ENCODE peak calls at places on chromosomes 4 and X, in seven cellular contexts. Q, P, B, X, M, L and T are unnamed samples.

GRCh38 chr4:154503598-154503997 is 12.0 kb upstream of the DCHS2 start:
- DNase-seq in M (no peak), X (no peak), P (no peak), B (no peak), Q (no peak), L (no peak), T (no peak)

GRCh38 chrX:153556767-153557166 is 39.3 kb downstream of the ATP2B3 start:
- DNase-seq in L (no peak), X (no peak), M (no peak), B (no peak), Q (no peak), P (no peak), T (no peak)

GRCh38 chrX:107485019-107485418 is 35.6 kb downstream of the FRMPD3 start:
- DNase-seq in B (no peak), Q (no peak), M (no peak), L (no peak), P (no peak), X (no peak), T (no peak)

GRCh38 chrX:12877386-12877785 is 10.5 kb downstream of the TLR7 start:
- DNase-seq in B (no peak), P (no peak), X (no peak), M (no peak), L (no peak), Q (no peak), T (no peak)

GRCh38 chrX:15686818-15687685 is 22.4 kb upstream of the CLTRN start:
- DNase-seq in M (peak; percentile 31), Q (peak; percentile 46), P (peak; percentile 64), B (no peak), X (peak; percentile 20), L (peak; percentile 46), T (no peak)

GRCh38 chr4:6360385-6360784 is 90.7 kb downstream of the WFS1 start:
- DNase-seq in B (no peak), X (no peak), L (no peak), M (no peak), Q (no peak), P (no peak), T (no peak)

GRCh38 chr4:55635760-55636621 is at the start of gene NMU:
- DNase-seq in L (peak; percentile 39), B (no peak), M (no peak), X (no peak), P (peak; percentile 26), Q (peak; percentile 1), T (no peak)

GRCh38 chrX:154037754-154038153 is 18.1 kb upstream of the IRAK1 start:
- DNase-seq in Q (no peak), X (no peak), M (no peak), L (no peak), B (no peak), P (no peak), T (no peak)

GRCh38 chr4:64584981-64585557 is 175.8 kb upstream of the TECRL start:
- DNase-seq in X (peak; percentile 22), B (no peak), M (no peak), L (peak; percentile 36), Q (no peak), P (peak; percentile 26), T (no peak)

GRCh38 chr4:1576200-1576960 is 107.7 kb downstream of the FAM53A start:
- DNase-seq in Q (no peak), M (no peak), P (no peak), X (no peak), B (no peak), L (peak; percentile 22), T (no peak)

GRCh38 chr4:184526228-184526627 is 51.9 kb upstream of the IRF2 start:
- DNase-seq in M (no peak), P (no peak), B (no peak), L (no peak), X (no peak), Q (no peak), T (no peak)

GRCh38 chr4:8260656-8261111 is 8.9 kb upstream of the HTRA3 start:
- DNase-seq in B (no peak), L (no peak), X (no peak), P (no peak), M (no peak), Q (no peak), T (no peak)

GRCh38 chrX:5683996-5684395 is 544.7 kb downstream of the NLGN4X start:
- DNase-seq in B (no peak), M (no peak), L (no peak), Q (no peak), X (no peak), P (no peak), T (no peak)

GRCh38 chr4:10461091-10461849 is 4.0 kb upstream of the ZNF518B start:
- DNase-seq in M (peak; percentile 63), X (no peak), B (no peak), P (peak; percentile 36), Q (peak; percentile 56), L (peak; percentile 68), T (no peak)

GRCh38 chr4:187184513-187184912 is 460.9 kb upstream of the FAT1 start:
- DNase-seq in P (no peak), B (no peak), L (no peak), Q (no peak), X (no peak), M (no peak), T (no peak)

GRCh38 chr4:128521156-128521555 is 233.5 kb upstream of the PGRMC2 start:
- DNase-seq in L (no peak), X (no peak), Q (no peak), B (no peak), P (no peak), M (no peak), T (no peak)

GRCh38 chr4:122652379-122652778 is 31.5 kb upstream of the IL21 start:
- DNase-seq in L (no peak), X (no peak), B (no peak), P (peak; percentile 8), Q (peak; percentile 16), M (no peak), T (no peak)

GRCh38 chrX:107450823-107451509 is 1.5 kb downstream of the FRMPD3 start:
- DNase-seq in P (no peak), M (no peak), X (no peak), L (no peak), B (no peak), Q (no peak), T (no peak)

GRCh38 chr4:102525099-102525498 is 23.9 kb downstream of the NFKB1 start:
- DNase-seq in Q (no peak), L (no peak), P (no peak), M (no peak), B (no peak), X (no peak), T (no peak)

GRCh38 chr4:99323761-99324160 is 2.6 kb upstream of the ADH1B start:
- DNase-seq in Q (no peak), L (no peak), B (no peak), P (no peak), M (no peak), X (no peak), T (no peak)

GRCh38 chr4:151192556-151193235 is 84.3 kb upstream of the PRSS48 start:
- DNase-seq in B (no peak), Q (no peak), L (no peak), P (no peak), M (no peak), X (no peak), T (no peak)

GRCh38 chr4:152935138-152935537 is 985 bp upstream of the FHDC1 start:
- DNase-seq in M (no peak), L (no peak), X (no peak), B (no peak), P (no peak), Q (no peak), T (peak; percentile 76)

GRCh38 chr4:98603683-98604573 is 54.5 kb downstream of the TSPAN5 start:
- DNase-seq in X (no peak), B (no peak), L (no peak), P (no peak), Q (no peak), M (no peak), T (no peak)

GRCh38 chr4:36758312-36758690 is 476.9 kb downstream of the DTHD1 start:
- DNase-seq in P (peak; percentile 89), X (no peak), Q (no peak), M (no peak), B (no peak), L (no peak), T (no peak)

GRCh38 chrX:102154218-102154860 is 1.4 kb downstream of the BEX5 start:
- DNase-seq in X (no peak), P (no peak), B (no peak), M (no peak), L (no peak), Q (no peak), T (no peak)

GRCh38 chr4:77449162-77449561 is 156.5 kb upstream of the CXCL13 start:
- DNase-seq in M (no peak), L (no peak), Q (no peak), B (no peak), P (no peak), X (no peak), T (no peak)

GRCh38 chr4:31573554-31573953 is 853.4 kb downstream of the PCDH7 start:
- DNase-seq in X (no peak), L (no peak), M (no peak), B (no peak), P (no peak), Q (no peak), T (no peak)

GRCh38 chr4:52659722-52660261 is 691 bp upstream of the USP46 start:
- DNase-seq in X (no peak), Q (peak; percentile 2), L (peak; percentile 75), P (no peak), M (peak; percentile 2), B (no peak), T (no peak)

GRCh38 chr4:148497258-148497657 is 55.0 kb upstream of the NR3C2 start:
- DNase-seq in X (no peak), P (no peak), B (no peak), M (no peak), Q (no peak), L (no peak), T (no peak)

GRCh38 chr4:91037951-91038350 is 910.8 kb downstream of the CCSER1 start:
- DNase-seq in M (no peak), B (no peak), X (no peak), Q (no peak), L (no peak), P (no peak), T (no peak)

GRCh38 chrX:133269168-133269567 is 51.0 kb upstream of the TFDP3 start:
- DNase-seq in B (no peak), L (no peak), X (no peak), P (no peak), Q (no peak), M (no peak), T (no peak)

GRCh38 chr4:185889566-185889965 is 77.6 kb upstream of the SORBS2 start:
- DNase-seq in B (no peak), P (no peak), M (no peak), Q (no peak), L (no peak), X (no peak), T (no peak)

GRCh38 chrX:153765138-153766079 is 1.4 kb downstream of the PLXNB3 start:
- DNase-seq in Q (no peak), M (no peak), L (no peak), B (no peak), X (no peak), P (no peak), T (no peak)

GRCh38 chr4:52572936-52573485 is 86.1 kb downstream of the USP46 start:
- DNase-seq in Q (no peak), L (no peak), M (no peak), X (no peak), B (peak; percentile 53), P (no peak), T (no peak)

GRCh38 chrX:50707376-50707775 is 106.6 kb downstream of the SHROOM4 start:
- DNase-seq in L (no peak), B (no peak), X (no peak), M (no peak), Q (no peak), P (no peak), T (no peak)

GRCh38 chr4:180664766-180665368 is 1578.3 kb upstream of the TENM3 start:
- DNase-seq in B (peak; percentile 29), P (peak; percentile 71), M (no peak), L (peak; percentile 55), X (peak; percentile 79), Q (peak; percentile 20), T (peak; percentile 57)